ENCODE peak calls at places on chromosomes 5 and 9, in ten cellular contexts. R is SJSA1; V is stomach; K is Peyer's patch; J is dorsolateral prefrontal cortex; Y is GM23338; I is A673; Z is GM23248; M is cardiac muscle cell; S is CD4-positive, CD25-positive, alpha-beta regulatory T cell. E is an unnamed sample.

GRCh38 chr5:173323799-173324114 is 4.5 kb downstream of the STC2 start:
- DNase-seq in R (no peak), V (no peak), K (no peak), J (no peak), Y (no peak), I (no peak), Z (no peak), M (no peak), S (no peak), E (no peak)

GRCh38 chr9:121924700-121925099 is 168.4 kb downstream of the TTLL11 start:
- DNase-seq in R (no peak), V (no peak), K (no peak), J (no peak), Y (no peak), I (peak), Z (no peak), M (no peak), S (no peak), E (no peak)

GRCh38 chr5:6592611-6593010 is 40.2 kb downstream of the NSUN2 start:
- DNase-seq in R (no peak), V (no peak), K (no peak), J (no peak), Y (no peak), I (no peak), Z (peak), M (no peak), S (no peak), E (no peak)

GRCh38 chr5:22341406-22341805 is 511.7 kb downstream of the CDH12 start:
- DNase-seq in R (no peak), V (no peak), K (no peak), J (no peak), Y (no peak), I (no peak), Z (no peak), M (no peak), S (no peak), E (no peak)

GRCh38 chr9:19127881-19128719 is 808 bp upstream of the PLIN2 start:
- DNase-seq in R (no peak), V (peak), K (peak), J (no peak), Y (peak), I (no peak), Z (peak), M (peak), S (peak), E (peak)

GRCh38 chr9:91100878-91101450 is 260.8 kb downstream of the AUH start:
- DNase-seq in R (no peak), V (no peak), K (no peak), J (no peak), Y (no peak), I (no peak), Z (no peak), M (no peak), S (no peak), E (peak)

GRCh38 chr9:88801214-88801796 is 190.0 kb upstream of the S1PR3 start:
- DNase-seq in R (no peak), V (no peak), K (no peak), J (no peak), Y (no peak), I (no peak), Z (peak), M (no peak), S (no peak), E (no peak)

GRCh38 chr5:78630047-78630446 is 18.5 kb downstream of the LHFPL2 start:
- DNase-seq in R (no peak), V (no peak), K (no peak), J (no peak), Y (no peak), I (no peak), Z (no peak), M (no peak), S (no peak), E (no peak)

GRCh38 chr5:168162464-168162863 is 129.0 kb upstream of the WWC1 start:
- DNase-seq in R (no peak), V (no peak), K (no peak), J (no peak), Y (peak), I (no peak), Z (no peak), M (peak), S (no peak), E (no peak)

GRCh38 chr9:114275246-114275994 is 47.5 kb upstream of the ORM1 start:
- DNase-seq in R (no peak), V (no peak), K (no peak), J (peak), Y (no peak), I (no peak), Z (peak), M (no peak), S (no peak), E (no peak)

GRCh38 chr5:95759634-95760033 is 28.5 kb downstream of the RHOBTB3 start:
- DNase-seq in R (peak), V (no peak), K (no peak), J (no peak), Y (no peak), I (no peak), Z (peak), M (peak), S (no peak), E (no peak)

GRCh38 chr5:95759005-95759404 is 27.9 kb downstream of the RHOBTB3 start:
- DNase-seq in R (no peak), V (no peak), K (no peak), J (no peak), Y (no peak), I (no peak), Z (no peak), M (no peak), S (no peak), E (no peak)

GRCh38 chr5:95761771-95762680 is 30.9 kb downstream of the RHOBTB3 start:
- DNase-seq in R (peak), V (no peak), K (no peak), J (no peak), Y (no peak), I (no peak), Z (peak), M (peak), S (no peak), E (no peak)

GRCh38 chr5:95762681-95763041 is 31.5 kb downstream of the RHOBTB3 start:
- DNase-seq in R (no peak), V (no peak), K (no peak), J (no peak), Y (no peak), I (no peak), Z (no peak), M (peak), S (no peak), E (no peak)

GRCh38 chr5:95760291-95761191 is 29.4 kb downstream of the RHOBTB3 start:
- DNase-seq in R (peak), V (no peak), K (peak), J (no peak), Y (no peak), I (peak), Z (peak), M (peak), S (peak), E (no peak)
- H3K27ac ChIP-seq in R (peak), V (peak), K (peak), J (no peak), Y (no peak), I (peak), Z (peak), M (peak), S (peak), E (no peak)

DNA sequence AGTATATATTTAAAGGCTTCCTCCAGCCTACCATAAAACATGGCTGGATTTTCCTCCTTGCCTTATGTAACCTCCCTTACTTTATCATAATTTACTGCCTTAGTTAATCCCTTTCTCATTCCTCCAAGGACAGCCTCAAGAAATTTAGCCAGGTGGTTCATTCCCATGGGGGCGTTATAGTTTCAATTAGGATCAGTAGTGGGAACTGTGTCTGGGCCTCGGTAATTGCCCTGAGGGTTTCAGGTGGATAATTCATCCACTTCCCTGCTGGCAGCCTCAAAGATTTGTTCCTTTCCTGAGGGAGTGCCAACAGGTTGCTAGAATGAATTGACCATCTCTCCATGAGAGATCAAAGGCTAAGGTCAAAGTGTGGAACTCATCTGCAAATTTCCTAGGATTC is 4.3 kb upstream of the GM2A start:
- DNase-seq in R (no peak), V (no peak), K (no peak), J (no peak), Y (no peak), I (no peak), Z (no peak), M (no peak), S (no peak), E (no peak)
- H3K27ac ChIP-seq in R (no peak), V (no peak), K (no peak), J (no peak), Y (no peak), I (no peak), Z (no peak), M (no peak), S (no peak), E (no peak)

DNA sequence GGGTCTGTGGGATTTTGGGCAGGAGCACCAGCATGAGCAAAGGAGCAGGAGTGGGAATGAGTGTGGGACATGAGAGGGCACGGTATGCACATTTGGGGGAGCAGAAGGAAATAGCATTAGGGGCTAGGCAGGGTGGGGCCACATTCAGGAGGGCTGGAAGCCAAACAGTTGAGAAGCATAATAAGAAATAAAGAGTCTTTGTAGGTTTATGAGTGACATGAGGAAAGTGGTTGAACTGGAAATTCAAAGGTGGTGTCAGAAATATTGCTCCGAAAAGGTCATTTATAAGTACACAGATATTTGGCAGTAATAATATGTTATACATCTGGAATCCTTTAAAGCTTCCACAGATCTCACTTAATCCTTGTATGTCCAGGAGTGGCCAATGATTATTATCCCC is 26.4 kb downstream of the ARHGEF28 start:
- DNase-seq in R (no peak), V (no peak), K (no peak), J (no peak), Y (no peak), I (no peak), Z (no peak), M (no peak), S (no peak), E (no peak)
- H3K27ac ChIP-seq in R (no peak), V (peak), K (no peak), J (no peak), Y (no peak), I (no peak), Z (no peak), M (no peak), S (no peak), E (no peak)

GRCh38 chr5:94545870-94546625 is 72.4 kb downstream of the KIAA0825 start:
- DNase-seq in R (no peak), V (no peak), K (no peak), J (no peak), Y (no peak), I (no peak), Z (no peak), M (no peak), S (no peak), E (no peak)
- H3K27ac ChIP-seq in R (no peak), V (no peak), K (no peak), J (no peak), Y (no peak), I (no peak), Z (no peak), M (no peak), S (no peak), E (no peak)

GRCh38 chr9:124353166-124353768 is 62.0 kb downstream of the PSMB7 start:
- DNase-seq in R (no peak), V (no peak), K (no peak), J (no peak), Y (no peak), I (no peak), Z (no peak), M (no peak), S (no peak), E (no peak)
- H3K27ac ChIP-seq in R (no peak), V (no peak), K (no peak), J (peak), Y (peak), I (no peak), Z (peak), M (no peak), S (no peak), E (peak)

GRCh38 chr5:107571621-107572489 is 98.9 kb downstream of the EFNA5 start:
- DNase-seq in R (peak), V (peak), K (peak), J (peak), Y (peak), I (peak), Z (peak), M (peak), S (peak), E (peak)
- H3K27ac ChIP-seq in R (no peak), V (peak), K (peak), J (no peak), Y (peak), I (no peak), Z (no peak), M (peak), S (no peak), E (no peak)

DNA sequence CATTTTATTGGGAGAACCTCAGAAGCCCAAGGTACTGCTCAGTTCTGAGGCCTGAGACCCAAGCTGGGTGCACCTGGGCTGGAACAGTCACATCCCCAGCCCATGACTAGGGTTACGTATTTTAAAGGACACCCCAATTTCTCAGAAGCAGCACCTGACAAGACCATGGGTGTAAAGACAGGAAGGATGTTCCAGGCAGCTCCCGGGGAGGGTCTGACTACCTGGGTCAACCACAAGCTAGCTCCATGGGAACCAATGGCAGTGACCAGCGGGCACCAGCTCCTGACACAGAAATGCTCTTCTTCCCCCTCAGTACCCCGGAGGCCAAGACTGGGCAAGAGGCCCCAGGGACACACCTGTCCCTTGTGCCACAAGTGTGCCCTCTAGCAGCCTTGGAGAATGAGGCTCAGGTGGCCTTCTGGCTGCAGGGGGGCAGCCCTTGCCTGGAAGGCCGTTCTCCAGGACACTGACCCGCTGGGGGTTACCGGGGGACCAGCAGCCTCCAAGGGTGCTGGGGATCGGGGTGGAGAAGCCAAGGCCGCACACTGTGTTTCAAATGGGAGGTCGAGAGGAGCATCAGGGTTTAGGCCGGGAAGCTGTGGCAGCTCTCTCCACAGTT is 52.6 kb downstream of the IPPK start:
- DNase-seq in R (no peak), V (peak), K (peak), J (no peak), Y (no peak), I (no peak), Z (no peak), M (no peak), S (no peak), E (no peak)
- H3K27ac ChIP-seq in R (no peak), V (peak), K (peak), J (peak), Y (no peak), I (no peak), Z (no peak), M (no peak), S (no peak), E (no peak)

DNA sequence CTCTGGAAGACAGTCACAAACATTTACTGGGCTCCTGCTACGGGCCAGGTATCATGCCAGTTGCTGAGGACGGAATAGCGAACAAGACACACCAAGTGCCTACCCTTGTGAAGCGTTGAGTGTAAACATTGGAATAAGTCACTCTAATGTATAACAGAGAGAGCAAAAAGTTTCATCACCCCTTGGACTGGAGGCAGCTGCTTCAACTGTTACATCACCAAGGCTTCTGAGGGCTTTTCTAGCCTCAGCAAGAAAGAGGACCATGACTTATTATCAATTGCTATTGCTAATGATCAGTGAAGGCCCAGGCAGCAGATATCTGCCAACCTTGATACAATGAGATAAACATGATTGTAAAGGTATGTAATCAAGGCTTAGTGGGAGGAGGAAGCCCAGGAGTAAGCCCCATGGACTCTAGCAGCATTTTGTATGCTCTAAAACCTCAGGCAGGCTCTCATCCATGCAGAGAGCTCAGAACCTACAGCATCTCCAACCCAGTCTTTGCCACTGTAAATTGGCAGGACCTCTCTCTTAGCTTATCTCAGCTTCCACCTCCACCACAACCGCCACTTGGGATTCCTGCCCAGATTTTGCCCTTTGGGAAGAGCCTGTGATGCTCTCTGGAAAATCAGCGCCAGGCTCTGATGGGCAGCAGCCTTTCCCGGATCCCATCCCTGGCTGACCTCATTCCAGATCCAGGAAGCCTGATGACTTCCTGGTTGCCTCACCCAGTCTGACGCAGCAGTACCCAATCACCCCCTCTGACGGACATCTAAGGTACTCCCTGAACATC is 54.5 kb downstream of the ADAM19 start:
- DNase-seq in R (no peak), V (no peak), K (no peak), J (peak), Y (peak), I (no peak), Z (peak), M (peak), S (no peak), E (no peak)
- H3K27ac ChIP-seq in R (no peak), V (peak), K (peak), J (no peak), Y (no peak), I (no peak), Z (peak), M (no peak), S (no peak), E (no peak)

DNA sequence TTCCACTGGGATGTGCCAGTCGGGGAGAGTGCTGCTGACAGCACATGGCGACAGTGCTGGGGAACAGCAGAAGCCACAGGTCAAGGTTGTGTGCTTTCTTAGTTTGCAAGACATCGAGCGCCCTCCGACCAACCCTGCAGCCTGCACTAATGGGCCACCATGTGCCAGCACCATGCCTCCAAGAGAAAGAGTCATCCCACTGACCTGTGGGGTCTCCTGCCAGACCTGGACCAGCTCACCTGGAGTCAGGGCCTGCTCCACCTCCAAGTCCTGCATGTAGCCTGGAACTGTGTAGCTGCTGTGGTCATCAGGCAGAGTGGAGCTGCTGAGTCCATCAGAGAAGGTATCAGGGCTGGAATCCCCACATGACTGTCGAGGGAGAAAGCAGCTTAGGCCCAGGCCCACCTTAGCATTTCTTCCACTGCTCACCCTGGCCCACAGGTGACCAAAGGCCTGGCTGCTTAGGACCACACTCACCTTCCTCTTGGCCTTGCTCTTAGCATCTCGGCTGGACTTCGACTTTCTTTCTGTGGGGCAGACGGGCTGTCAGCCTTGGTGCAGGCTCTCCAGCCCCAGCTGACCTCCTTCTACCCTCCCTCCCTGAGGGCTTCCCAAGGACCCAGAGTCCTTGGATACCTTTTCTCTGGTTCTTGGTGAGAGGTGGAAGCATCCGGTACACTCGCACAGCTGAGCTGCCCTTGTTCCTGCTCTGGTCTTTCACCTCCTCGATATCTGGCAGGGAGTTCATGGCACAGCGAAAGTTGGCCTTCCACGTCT is 4.1 kb downstream of the IRF1 start:
- DNase-seq in R (no peak), V (peak), K (no peak), J (no peak), Y (no peak), I (no peak), Z (no peak), M (no peak), S (no peak), E (no peak)
- H3K27ac ChIP-seq in R (no peak), V (peak), K (peak), J (no peak), Y (no peak), I (no peak), Z (no peak), M (no peak), S (peak), E (no peak)

DNA sequence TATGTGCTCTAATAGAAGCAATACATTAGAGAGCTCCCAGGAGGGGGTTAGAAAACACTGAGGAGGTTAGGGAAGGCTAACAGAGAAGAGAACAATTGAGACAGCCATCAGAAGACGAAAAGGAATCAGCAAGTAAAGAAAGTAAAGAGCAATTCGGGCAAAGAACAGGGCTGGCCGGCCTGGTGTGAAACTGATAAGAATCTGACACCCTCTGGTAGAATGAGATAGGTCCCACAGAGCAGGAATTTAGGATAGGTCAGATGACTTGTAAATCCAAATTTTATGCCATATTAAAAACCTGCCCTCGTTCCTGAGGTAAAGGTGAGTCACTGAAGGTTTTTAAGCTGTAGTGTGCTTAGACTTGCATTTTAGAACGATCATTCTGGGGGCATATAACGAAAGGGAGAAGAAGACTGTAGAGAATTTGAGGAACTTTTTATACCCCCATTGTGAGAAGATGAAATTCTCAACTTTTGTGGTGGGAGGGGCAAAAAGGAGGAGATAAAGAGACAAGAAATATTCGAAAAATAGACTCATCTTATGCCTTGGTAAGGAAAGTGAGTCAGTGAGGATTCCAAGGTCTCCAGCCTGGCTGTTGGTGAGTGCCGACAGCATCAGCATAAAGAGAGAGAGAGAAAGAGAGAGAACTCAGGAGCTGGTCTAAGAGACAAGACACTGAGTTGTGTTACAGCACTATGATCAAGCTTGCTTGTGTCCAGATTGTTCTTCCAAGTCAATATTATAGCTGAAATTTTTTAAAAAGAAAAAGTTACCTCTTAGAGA is 51.3 kb downstream of the TMEM167A start:
- DNase-seq in R (no peak), V (no peak), K (no peak), J (no peak), Y (peak), I (no peak), Z (no peak), M (no peak), S (no peak), E (no peak)
- H3K27ac ChIP-seq in R (peak), V (no peak), K (no peak), J (no peak), Y (peak), I (no peak), Z (no peak), M (no peak), S (no peak), E (no peak)